ENCODE peak calls at places on chromosomes 5 and 9, in seven cellular contexts. One of them, this sample, is unnamed.

GRCh38 chr5:4419276-4419675 is 720.9 kb upstream of the ADAMTS16 start:
- DNase-seq in activated CD4-positive, alpha-beta T cell treated with anti-CD3 and anti-CD28 coated beads for 48 hours: no peak
- DNase-seq in psoas muscle: no peak
- DNase-seq in activated naive CD8-positive, alpha-beta T cell treated with anti-CD3 and anti-CD28 coated beads, Interleukin-2, amount 50 U/mL, for 16 hours: no peak
- DNase-seq in RCC 7860: no peak
- DNase-seq in lower lobe of right lung: no peak
- DNase-seq in kidney glomerular epithelial cell: no peak
- DNase-seq in this sample: peak

GRCh38 chr5:153592081-153592480 is 101.6 kb downstream of the GRIA1 start:
- DNase-seq in activated CD4-positive, alpha-beta T cell treated with anti-CD3 and anti-CD28 coated beads for 48 hours: no peak
- DNase-seq in psoas muscle: no peak
- DNase-seq in activated naive CD8-positive, alpha-beta T cell treated with anti-CD3 and anti-CD28 coated beads, Interleukin-2, amount 50 U/mL, for 16 hours: no peak
- DNase-seq in RCC 7860: no peak
- DNase-seq in lower lobe of right lung: no peak
- DNase-seq in kidney glomerular epithelial cell: no peak
- DNase-seq in this sample: no peak

GRCh38 chr9:69229367-69229766 is 55.3 kb downstream of the TJP2 start:
- DNase-seq in activated CD4-positive, alpha-beta T cell treated with anti-CD3 and anti-CD28 coated beads for 48 hours: no peak
- DNase-seq in psoas muscle: no peak
- DNase-seq in activated naive CD8-positive, alpha-beta T cell treated with anti-CD3 and anti-CD28 coated beads, Interleukin-2, amount 50 U/mL, for 16 hours: no peak
- DNase-seq in RCC 7860: no peak
- DNase-seq in lower lobe of right lung: no peak
- DNase-seq in kidney glomerular epithelial cell: no peak
- DNase-seq in this sample: no peak

GRCh38 chr5:123937230-123937629 is 425.3 kb downstream of the CSNK1G3 start:
- DNase-seq in activated CD4-positive, alpha-beta T cell treated with anti-CD3 and anti-CD28 coated beads for 48 hours: no peak
- DNase-seq in psoas muscle: no peak
- DNase-seq in activated naive CD8-positive, alpha-beta T cell treated with anti-CD3 and anti-CD28 coated beads, Interleukin-2, amount 50 U/mL, for 16 hours: no peak
- DNase-seq in RCC 7860: peak
- DNase-seq in lower lobe of right lung: no peak
- DNase-seq in kidney glomerular epithelial cell: no peak
- DNase-seq in this sample: no peak

GRCh38 chr5:77797133-77797532 is 21.0 kb upstream of the TBCA start:
- DNase-seq in activated CD4-positive, alpha-beta T cell treated with anti-CD3 and anti-CD28 coated beads for 48 hours: no peak
- DNase-seq in psoas muscle: no peak
- DNase-seq in activated naive CD8-positive, alpha-beta T cell treated with anti-CD3 and anti-CD28 coated beads, Interleukin-2, amount 50 U/mL, for 16 hours: no peak
- DNase-seq in RCC 7860: no peak
- DNase-seq in lower lobe of right lung: no peak
- DNase-seq in kidney glomerular epithelial cell: no peak
- DNase-seq in this sample: no peak

GRCh38 chr5:149495673-149496072 is 55.6 kb downstream of the CSNK1A1 start:
- DNase-seq in activated CD4-positive, alpha-beta T cell treated with anti-CD3 and anti-CD28 coated beads for 48 hours: no peak
- DNase-seq in psoas muscle: no peak
- DNase-seq in activated naive CD8-positive, alpha-beta T cell treated with anti-CD3 and anti-CD28 coated beads, Interleukin-2, amount 50 U/mL, for 16 hours: no peak
- DNase-seq in RCC 7860: no peak
- DNase-seq in lower lobe of right lung: no peak
- DNase-seq in kidney glomerular epithelial cell: no peak
- DNase-seq in this sample: no peak

GRCh38 chr5:176773408-176774035 is 36.8 kb upstream of the UNC5A start:
- DNase-seq in activated CD4-positive, alpha-beta T cell treated with anti-CD3 and anti-CD28 coated beads for 48 hours: no peak
- DNase-seq in psoas muscle: no peak
- DNase-seq in activated naive CD8-positive, alpha-beta T cell treated with anti-CD3 and anti-CD28 coated beads, Interleukin-2, amount 50 U/mL, for 16 hours: no peak
- DNase-seq in RCC 7860: no peak
- DNase-seq in lower lobe of right lung: no peak
- DNase-seq in kidney glomerular epithelial cell: no peak
- DNase-seq in this sample: no peak

GRCh38 chr5:58505971-58506640 is 14.9 kb downstream of the GAPT start:
- DNase-seq in activated CD4-positive, alpha-beta T cell treated with anti-CD3 and anti-CD28 coated beads for 48 hours: no peak
- DNase-seq in psoas muscle: no peak
- DNase-seq in activated naive CD8-positive, alpha-beta T cell treated with anti-CD3 and anti-CD28 coated beads, Interleukin-2, amount 50 U/mL, for 16 hours: no peak
- DNase-seq in RCC 7860: no peak
- DNase-seq in lower lobe of right lung: no peak
- DNase-seq in kidney glomerular epithelial cell: no peak
- DNase-seq in this sample: no peak

GRCh38 chr9:124352616-124353015 is 62.6 kb downstream of the PSMB7 start:
- DNase-seq in activated CD4-positive, alpha-beta T cell treated with anti-CD3 and anti-CD28 coated beads for 48 hours: no peak
- DNase-seq in psoas muscle: no peak
- DNase-seq in activated naive CD8-positive, alpha-beta T cell treated with anti-CD3 and anti-CD28 coated beads, Interleukin-2, amount 50 U/mL, for 16 hours: no peak
- DNase-seq in RCC 7860: no peak
- DNase-seq in lower lobe of right lung: no peak
- DNase-seq in kidney glomerular epithelial cell: no peak
- DNase-seq in this sample: no peak

GRCh38 chr9:120925535-120926396 is 830 bp downstream of the TRAF1 start:
- DNase-seq in activated CD4-positive, alpha-beta T cell treated with anti-CD3 and anti-CD28 coated beads for 48 hours: peak
- DNase-seq in psoas muscle: no peak
- DNase-seq in activated naive CD8-positive, alpha-beta T cell treated with anti-CD3 and anti-CD28 coated beads, Interleukin-2, amount 50 U/mL, for 16 hours: peak
- DNase-seq in RCC 7860: peak
- DNase-seq in lower lobe of right lung: no peak
- DNase-seq in kidney glomerular epithelial cell: peak
- DNase-seq in this sample: peak

GRCh38 chr5:98482321-98483111 is 290.9 kb upstream of the RGMB start:
- DNase-seq in activated CD4-positive, alpha-beta T cell treated with anti-CD3 and anti-CD28 coated beads for 48 hours: no peak
- DNase-seq in psoas muscle: no peak
- DNase-seq in activated naive CD8-positive, alpha-beta T cell treated with anti-CD3 and anti-CD28 coated beads, Interleukin-2, amount 50 U/mL, for 16 hours: no peak
- DNase-seq in RCC 7860: no peak
- DNase-seq in lower lobe of right lung: no peak
- DNase-seq in kidney glomerular epithelial cell: no peak
- DNase-seq in this sample: no peak

GRCh38 chr9:89994988-89995613 is 390.3 kb downstream of the GADD45G start:
- DNase-seq in activated CD4-positive, alpha-beta T cell treated with anti-CD3 and anti-CD28 coated beads for 48 hours: no peak
- DNase-seq in psoas muscle: no peak
- DNase-seq in activated naive CD8-positive, alpha-beta T cell treated with anti-CD3 and anti-CD28 coated beads, Interleukin-2, amount 50 U/mL, for 16 hours: no peak
- DNase-seq in RCC 7860: no peak
- DNase-seq in lower lobe of right lung: no peak
- DNase-seq in kidney glomerular epithelial cell: no peak
- DNase-seq in this sample: no peak

This sample was measured in kidney epithelial cell.